ENCODE peak calls at places on chromosomes 4 and X, in five cellular contexts. P, X, G, C and A are unnamed samples.

GRCh38 chr4:2462218-2462991 is 6.5 kb upstream of the RNF4 start:
- DNase-seq in P (peak; percentile 64), C (peak; percentile 31), X (peak; percentile 76), G (peak; percentile 75), A (peak; percentile 31)

GRCh38 chr4:27357283-27357682 is 496.6 kb downstream of the STIM2 start:
- DNase-seq in X (no peak), P (no peak), G (no peak), C (no peak), A (no peak)

GRCh38 chrX:86047174-86047991 is at the start of gene CHM:
- DNase-seq in G (peak; percentile 19), P (peak; percentile 80), C (peak; percentile 13), X (peak; percentile 84), A (peak; percentile 44)

GRCh38 chr4:4625488-4625887 is 83.6 kb upstream of the STX18 start:
- DNase-seq in X (peak; percentile 84), C (no peak), G (no peak), P (no peak), A (no peak)

GRCh38 chr4:186826866-186827541 is 103.3 kb upstream of the FAT1 start:
- DNase-seq in G (no peak), X (peak; percentile 56), P (no peak), C (no peak), A (no peak)

GRCh38 chr4:79576480-79576803 is 168.4 kb upstream of the GK2 start:
- DNase-seq in X (peak; percentile 18), P (no peak), G (no peak), C (no peak), A (peak; percentile 25)

GRCh38 chr4:123096038-123096437 is 173.6 kb upstream of the NUDT6 start:
- DNase-seq in G (no peak), X (no peak), P (no peak), C (no peak), A (no peak)

GRCh38 chr4:10734697-10735096 is 50.1 kb upstream of the CLNK start:
- DNase-seq in P (no peak), X (no peak), C (no peak), G (no peak), A (no peak)

GRCh38 chr4:51885371-51885770 is 42.4 kb downstream of the DCUN1D4 start:
- DNase-seq in P (no peak), G (no peak), X (peak; percentile 28), C (no peak), A (no peak)

GRCh38 chr4:54213812-54214211 is 15.3 kb upstream of the PDGFRA start:
- DNase-seq in P (no peak), G (no peak), C (no peak), X (no peak), A (no peak)

GRCh38 chr4:40264995-40265909 is 68.4 kb downstream of the RHOH start:
- DNase-seq in G (peak; percentile 37), P (peak; percentile 53), C (peak; percentile 34), X (no peak), A (peak; percentile 32)

GRCh38 chr4:153204247-153205027 is at the start of gene TRIM2:
- DNase-seq in X (peak; percentile 78), P (no peak), C (no peak), G (peak; percentile 58), A (peak; percentile 52)

GRCh38 chr4:170089743-170090666 is at the start of gene AADAT:
- DNase-seq in X (peak; percentile 72), P (no peak), C (no peak), G (peak; percentile 80), A (no peak)

GRCh38 chr4:108001540-108001939 is 11.9 kb downstream of the HADH start:
- DNase-seq in X (peak; percentile 7), G (no peak), P (no peak), C (no peak), A (no peak)

GRCh38 chr4:39636786-39637185 is 1.9 kb downstream of the SMIM14 start:
- DNase-seq in P (no peak), X (peak; percentile 31), G (no peak), C (no peak), A (no peak)

GRCh38 chr4:156321203-156321602 is 367.5 kb upstream of the CTSO start:
- DNase-seq in P (no peak), G (no peak), C (no peak), X (peak; percentile 94), A (peak; percentile 95)

GRCh38 chr4:128862608-128863313 is 53.3 kb downstream of the JADE1 start:
- DNase-seq in P (peak; percentile 80), X (peak; percentile 72), C (no peak), G (no peak), A (no peak)

GRCh38 chrX:44451056-44451455 is 91.6 kb downstream of the FUNDC1 start:
- DNase-seq in X (no peak), P (no peak), G (no peak), C (no peak), A (no peak)

GRCh38 chr4:147361726-147362125 is 119.2 kb upstream of the EDNRA start:
- DNase-seq in P (no peak), G (no peak), X (peak; percentile 92), C (no peak), A (peak; percentile 89)

GRCh38 chr4:3316146-3316545 is 23.3 kb downstream of the RGS12 start:
- DNase-seq in C (no peak), G (no peak), P (no peak), X (no peak), A (no peak)

GRCh38 chr4:7055990-7056325 is 11.9 kb downstream of the GRPEL1 start:
- DNase-seq in C (no peak), X (no peak), P (no peak), G (no peak), A (no peak)

GRCh38 chrX:109776986-109777385 is 43.9 kb upstream of the ACSL4 start:
- DNase-seq in G (no peak), X (no peak), P (no peak), C (no peak), A (no peak)

GRCh38 chrX:154779261-154779660 is 16.6 kb downstream of the DKC1 start:
- DNase-seq in G (no peak), X (peak; percentile 82), P (no peak), C (no peak), A (peak; percentile 49)

GRCh38 chr4:134243742-134244713 is 42.4 kb upstream of the PABPC4L start:
- DNase-seq in G (no peak), X (no peak), C (no peak), P (no peak), A (no peak)

GRCh38 chr4:19346636-19347035 is 905.1 kb upstream of the SLIT2 start:
- DNase-seq in P (no peak), G (no peak), C (no peak), X (no peak), A (no peak)

GRCh38 chr4:80134936-80135701 is 62.1 kb upstream of the ANTXR2 start:
- DNase-seq in C (no peak), G (no peak), X (peak; percentile 42), P (no peak), A (no peak)

GRCh38 chr4:47473351-47473750 is 9.8 kb upstream of the COMMD8 start:
- DNase-seq in X (no peak), G (no peak), P (no peak), C (no peak), A (no peak)

DNA sequence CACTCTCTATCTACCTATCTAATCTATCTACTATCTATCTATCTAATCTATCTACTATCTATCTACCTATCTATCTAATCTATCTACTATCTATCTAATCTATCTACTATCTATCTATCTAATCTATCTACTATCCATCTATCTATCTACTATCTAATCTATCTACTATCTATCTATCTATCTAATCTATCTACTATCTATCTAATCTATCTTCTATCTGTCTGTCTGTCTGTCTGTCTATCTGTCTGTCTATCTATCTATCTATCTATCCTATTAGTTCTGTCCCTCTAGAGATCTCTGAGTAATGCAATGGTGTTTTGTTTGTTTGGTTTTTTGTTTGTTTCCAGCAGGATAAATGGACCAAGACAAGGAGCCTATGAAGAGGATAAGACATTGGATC is 9.4 kb upstream of the ASMTL start:
- DNase-seq in C (no peak), P (no peak), X (no peak), G (no peak), A (no peak)
- H3K4me3 ChIP-seq in C (no peak overlapping the region), P (no peak overlapping the region), X (no peak overlapping the region), G (no peak overlapping the region), A (no peak overlapping the region)

GRCh38 chr4:82042042-82042441 is 331.7 kb downstream of the HNRNPD start:
- DNase-seq in G (no peak), C (no peak), X (no peak), P (no peak), A (no peak)

GRCh38 chr4:82043809-82044137 is 330.0 kb downstream of the HNRNPD start:
- DNase-seq in G (no peak), C (no peak), P (no peak), X (no peak), A (no peak)

GRCh38 chr4:82044141-82044993 is 329.4 kb downstream of the HNRNPD start:
- DNase-seq in C (no peak), P (no peak), G (peak; percentile 54), X (peak; percentile 0), A (peak; percentile 12)

GRCh38 chr4:82045267-82045666 is 328.5 kb downstream of the HNRNPD start:
- DNase-seq in C (no peak), G (no peak), P (no peak), X (no peak), A (no peak)

DNA sequence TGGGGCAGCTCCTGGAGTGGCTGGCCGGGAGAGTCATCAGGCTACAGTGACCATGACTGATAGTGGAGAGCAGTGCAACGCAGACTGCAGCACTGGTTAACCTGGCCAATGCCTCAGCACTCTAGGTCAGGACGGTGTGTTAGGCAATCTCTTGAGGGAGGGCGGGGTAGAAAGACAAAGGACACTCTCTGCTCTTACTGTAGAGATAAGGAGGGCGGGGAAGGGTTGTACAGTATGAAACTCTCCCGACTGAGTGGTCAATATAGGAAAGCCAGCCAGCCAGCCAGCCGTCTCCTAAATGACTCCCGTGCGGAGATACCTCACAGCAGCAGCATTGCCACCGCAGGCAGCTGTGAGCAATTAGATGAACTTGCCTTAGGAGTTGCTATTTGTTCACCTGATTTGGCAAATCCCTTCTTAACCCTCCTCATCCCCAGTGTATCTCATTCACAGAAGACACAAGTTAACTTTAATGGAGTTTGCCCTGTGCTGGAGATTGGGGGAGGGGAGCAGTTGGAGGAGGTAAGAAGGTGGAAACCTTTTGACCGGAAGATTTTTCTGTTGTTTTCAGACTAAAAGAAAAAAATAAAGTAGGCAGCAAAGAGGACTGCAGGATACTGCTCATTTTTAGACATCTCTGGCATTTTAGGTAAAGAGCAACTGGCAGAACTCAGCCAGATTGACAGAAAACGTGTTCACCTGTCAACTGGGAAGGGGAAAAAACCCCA is 330.5 kb downstream of the HNRNPD start:
- DNase-seq in C (no peak), X (no peak), G (no peak), P (no peak), A (no peak)
- H3K4me3 ChIP-seq in C (no peak overlapping the region), X (no peak overlapping the region), G (no peak overlapping the region), P (no peak overlapping the region), A (no peak overlapping the region)

DNA sequence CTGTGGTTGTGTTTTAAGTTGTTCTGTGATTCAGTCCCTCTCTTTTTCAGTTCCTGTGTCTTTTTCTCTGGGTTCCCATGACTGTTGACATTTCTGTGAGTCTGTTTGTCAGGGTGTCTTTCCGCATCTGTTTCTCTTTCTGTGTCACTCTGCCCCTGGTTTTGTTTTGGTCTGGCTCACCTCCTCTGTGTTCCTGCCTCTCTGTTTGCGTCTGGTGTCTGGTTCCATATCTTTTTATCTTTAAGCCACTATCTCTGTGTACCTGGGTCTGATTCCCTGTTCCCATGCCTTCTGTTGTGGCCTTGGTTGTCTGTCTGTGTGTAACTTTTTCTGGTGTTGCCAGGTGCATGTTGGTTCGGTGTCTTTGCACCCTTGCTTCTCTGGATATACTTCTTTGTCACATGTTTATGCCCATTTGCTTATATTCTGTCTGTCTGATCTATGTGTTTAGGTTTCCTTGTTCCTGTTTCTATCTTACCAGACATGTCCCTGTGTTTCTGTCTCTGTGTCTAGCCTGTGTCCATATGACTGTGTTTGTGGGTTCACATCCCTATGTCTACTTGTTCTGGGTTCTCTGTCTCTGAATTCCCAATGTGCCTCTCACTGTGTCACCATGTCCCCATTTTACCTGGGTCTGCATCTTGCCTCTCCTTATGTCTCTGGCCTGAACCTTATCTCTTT is 50.2 kb downstream of the ITIH6 start:
- DNase-seq in X (no peak), P (no peak), G (no peak), C (no peak), A (no peak)
- H3K4me3 ChIP-seq in X (no peak overlapping the region), P (no peak overlapping the region), G (no peak overlapping the region), C (no peak overlapping the region), A (no peak overlapping the region)

GRCh38 chr4:61532324-61532723 is 332.2 kb downstream of the ADGRL3 start:
- DNase-seq in C (no peak), P (no peak), G (no peak), X (peak; percentile 41), A (peak; percentile 69)
- H3K4me3 ChIP-seq in C (no peak overlapping the region), P (no peak overlapping the region), G (no peak overlapping the region), X (no peak overlapping the region), A (no peak overlapping the region)